ENCODE peak calls at places on chromosomes 3 and 15, in five cellular contexts. L, V, A, S and F are unnamed samples.

GRCh38 chr15:55284461-55284860 is 5.2 kb downstream of the RAB27A start:
- DNase-seq in L (no peak), V (no peak), A (no peak), S (no peak), F (no peak)

GRCh38 chr3:184360834-184361531 is 422 bp downstream of the CLCN2 start:
- DNase-seq in L (no peak), V (no peak), A (no peak), S (no peak), F (no peak)

GRCh38 chr3:46845397-46845859 is 17.8 kb downstream of the MYL3 start:
- DNase-seq in L (peak), V (peak), A (peak), S (peak), F (no peak)

GRCh38 chr15:68614621-68615035 is 35.8 kb downstream of the CORO2B start:
- DNase-seq in L (no peak), V (no peak), A (no peak), S (peak), F (no peak)

GRCh38 chr3:46811615-46812236 is 51.5 kb downstream of the MYL3 start:
- DNase-seq in L (no peak), V (no peak), A (no peak), S (no peak), F (no peak)

GRCh38 chr3:76497636-76498035 is 542.3 kb upstream of the ROBO2 start:
- DNase-seq in L (no peak), V (no peak), A (peak), S (no peak), F (no peak)

GRCh38 chr3:139794469-139795265 is 116.9 kb upstream of the NMNAT3 start:
- DNase-seq in L (no peak), V (no peak), A (no peak), S (no peak), F (no peak)

GRCh38 chr3:115518100-115518852 is 105.0 kb upstream of the GAP43 start:
- DNase-seq in L (peak), V (no peak), A (peak), S (peak), F (no peak)

GRCh38 chr3:99929409-99930139 is 111.9 kb downstream of the CMSS1 start:
- DNase-seq in L (peak), V (no peak), A (peak), S (peak), F (no peak)

GRCh38 chr15:42721016-42721415 is 15.9 kb downstream of the CDAN1 start:
- DNase-seq in L (no peak), V (no peak), A (no peak), S (no peak), F (no peak)
- TF ChIP-seq CTCF in L (no peak), V (no peak), A (no peak), S (no peak), F (no peak)

GRCh38 chr3:33377489-33377888 is 62.7 kb downstream of the UBP1 start:
- DNase-seq in L (no peak), V (no peak), A (no peak), S (no peak), F (no peak)
- TF ChIP-seq CTCF in L (peak), V (no peak), A (no peak), S (no peak), F (no peak)

GRCh38 chr15:49620174-49620573 is 444 bp downstream of the FAM227B start:
- DNase-seq in L (no peak), V (no peak), A (peak), S (no peak), F (no peak)
- TF ChIP-seq CTCF in L (peak), V (no peak), A (peak), S (no peak), F (no peak)

GRCh38 chr3:133928136-133928893 is 32.6 kb upstream of the RAB6B start:
- DNase-seq in L (no peak), V (no peak), A (no peak), S (no peak), F (no peak)
- TF ChIP-seq CTCF in L (no peak), V (no peak), A (no peak), S (no peak), F (no peak)

DNA sequence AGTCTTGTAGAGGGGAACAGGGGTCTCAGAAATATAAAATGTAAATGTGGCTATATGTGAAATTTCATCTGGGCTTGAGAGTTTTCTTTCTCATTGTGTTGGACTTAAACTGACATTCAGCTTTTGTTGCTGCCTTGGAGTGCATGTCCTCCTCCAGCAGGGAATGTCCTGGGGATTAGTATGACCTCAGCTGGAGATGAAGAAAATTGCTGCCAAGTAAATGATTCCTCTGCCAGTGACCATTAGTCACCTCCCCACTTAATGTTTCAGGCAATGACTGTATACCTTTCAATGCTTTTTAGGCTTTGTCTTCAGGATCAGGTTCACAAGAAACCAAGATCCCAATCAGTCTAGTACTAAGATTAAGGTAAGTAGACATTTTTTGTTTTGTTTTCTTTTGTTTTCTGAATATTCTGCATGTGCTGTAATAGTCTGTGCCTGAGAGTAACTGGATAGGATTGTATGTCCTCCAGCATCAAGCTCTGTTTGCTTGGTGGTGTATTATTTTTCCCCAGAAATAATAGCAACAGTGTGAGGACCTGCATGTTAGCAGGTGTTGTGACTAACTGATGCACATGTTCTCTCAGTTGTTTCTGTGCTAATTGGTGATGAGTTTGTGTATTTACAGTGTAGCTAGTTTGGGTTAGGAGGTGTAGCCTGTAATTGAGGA is 18.1 kb upstream of the SLC22A13 start:
- DNase-seq in L (peak), V (no peak), A (peak), S (peak), F (no peak)
- TF ChIP-seq CTCF in L (peak), V (no peak), A (peak), S (peak), F (no peak)